ENCODE peak calls at places on chromosomes 5 and 9, in seven cellular contexts. E is hepatocyte; R is fibroblast of lung; K is CD4-positive, alpha-beta memory T cell; Q is adrenal gland; X is PC-3; B is right cardiac atrium. I is an unnamed sample. For H3K27me3 and H3K4me1, the result is how much of the 10 kb centered on the place peaks cover.

GRCh38 chr9:33372900-33373299 is 29.5 kb downstream of the AQP7 start:
- DNase-seq in E (no peak), R (no peak), K (no peak), Q (no peak), X (no peak), B (no peak), I (no peak)

GRCh38 chr9:21836437-21837161 is 34.2 kb downstream of the MTAP start:
- DNase-seq in E (peak), R (peak), K (no peak), Q (no peak), X (peak), B (no peak), I (no peak)

GRCh38 chr9:107480386-107480789 is 9.2 kb downstream of the KLF4 start:
- DNase-seq in E (peak), R (peak), K (no peak), Q (peak), X (peak), B (peak), I (no peak)

GRCh38 chr5:167726641-167727040 is 564.8 kb upstream of the WWC1 start:
- DNase-seq in E (no peak), R (no peak), K (no peak), Q (no peak), X (no peak), B (no peak), I (no peak)

GRCh38 chr9:128393171-128393761 is 22.1 kb downstream of the URM1 start:
- DNase-seq in E (no peak), R (no peak), K (no peak), Q (no peak), X (no peak), B (no peak), I (no peak)

GRCh38 chr5:76691470-76692273 is 24.3 kb upstream of the F2R start:
- DNase-seq in E (peak), R (peak), K (no peak), Q (no peak), X (no peak), B (no peak), I (no peak)

GRCh38 chr5:140240987-140241706 is 61.8 kb downstream of the PFDN1 start:
- DNase-seq in E (peak), R (peak), K (no peak), Q (peak), X (peak), B (peak), I (peak)

GRCh38 chr5:153965102-153965645 is 73.5 kb downstream of the FAM114A2 start:
- DNase-seq in E (peak), R (peak), K (no peak), Q (peak), X (peak), B (no peak), I (peak)

GRCh38 chr5:6712136-6712581 is 1.1 kb upstream of the TENT4A start:
- DNase-seq in E (peak), R (peak), K (peak), Q (peak), X (peak), B (peak), I (peak)

GRCh38 chr5:156589859-156590216 is 260.3 kb upstream of the PPP1R2B start:
- DNase-seq in E (peak), R (no peak), K (no peak), Q (no peak), X (no peak), B (no peak), I (no peak)

GRCh38 chr9:133144887-133145466 is 18.7 kb downstream of the GBGT1 start:
- DNase-seq in E (no peak), R (peak), K (peak), Q (no peak), X (no peak), B (no peak), I (peak)

GRCh38 chr5:172791291-172791690 is 20.3 kb upstream of the DUSP1 start:
- DNase-seq in E (no peak), R (no peak), K (no peak), Q (no peak), X (no peak), B (no peak), I (no peak)

GRCh38 chr5:171606414-171607024 is 179.1 kb upstream of the SMIM23 start:
- DNase-seq in E (no peak), R (no peak), K (no peak), Q (no peak), X (peak), B (no peak), I (no peak)

GRCh38 chr5:129459485-129460120 is 495 bp upstream of the ADAMTS19 start:
- DNase-seq in E (peak), R (peak), K (no peak), Q (peak), X (no peak), B (peak), I (peak)

GRCh38 chr9:90287567-90288274 is 354.9 kb downstream of the DIRAS2 start:
- DNase-seq in E (peak), R (no peak), K (peak), Q (no peak), X (no peak), B (no peak), I (no peak)

GRCh38 chr5:17379188-17379951 is 118.7 kb upstream of the TAF11L2 start:
- DNase-seq in E (no peak), R (peak), K (no peak), Q (no peak), X (peak), B (no peak), I (no peak)

GRCh38 chr5:179908528-179908927 is 831 bp upstream of the TBC1D9B start:
- DNase-seq in E (no peak), R (no peak), K (no peak), Q (peak), X (no peak), B (no peak), I (no peak)

GRCh38 chr5:73311291-73312110 is 137.1 kb downstream of the FOXD1 start:
- DNase-seq in E (peak), R (peak), K (no peak), Q (no peak), X (peak), B (peak), I (no peak)

DNA sequence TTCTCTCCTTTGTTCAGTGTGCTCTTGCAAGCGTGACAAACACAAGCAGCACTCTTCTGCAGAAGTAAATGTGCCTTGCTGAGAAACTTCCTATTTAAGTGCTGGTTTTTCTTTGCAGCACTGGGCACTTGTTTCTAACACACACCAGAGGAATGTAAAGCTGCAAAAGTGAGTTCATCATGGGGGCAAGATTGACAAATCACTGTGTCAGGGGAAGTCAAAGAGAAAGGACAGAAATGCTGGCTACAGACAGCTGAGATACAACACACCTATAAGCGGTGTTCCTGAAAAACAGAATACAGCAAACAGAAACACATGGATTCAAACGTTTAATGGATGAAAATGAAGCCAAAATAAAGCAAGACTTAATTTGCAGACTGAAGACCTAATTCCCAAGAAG is 19.6 kb downstream of the ROR2 start:
- DNase-seq in E (no peak), R (peak), K (no peak), Q (no peak), X (no peak), B (no peak), I (no peak)
- H3K27me3 ChIP-seq in E (under half), R (under half), K (under half), Q (under half), X (under half), B (under half), I (under half)

GRCh38 chr5:132225165-132226032 is 2.3 kb downstream of the P4HA2 start:
- DNase-seq in E (peak), R (peak), K (no peak), Q (peak), X (peak), B (peak), I (peak)
- H3K4me1 ChIP-seq in E (under half), R (under half), K (under half), Q (under half), X (under half), B (under half), I (under half)

GRCh38 chr5:168746893-168747640 is 167.9 kb upstream of the PANK3 start:
- DNase-seq in E (no peak), R (no peak), K (no peak), Q (no peak), X (no peak), B (no peak), I (no peak)
- H3K27ac ChIP-seq in E (no peak), R (no peak), K (no peak), Q (no peak), X (no peak), B (no peak), I (no peak)

GRCh38 chr5:2757563-2758311 is 6.3 kb upstream of the IRX2 start:
- DNase-seq in E (peak), R (no peak), K (no peak), Q (no peak), X (peak), B (no peak), I (no peak)
- H3K27me3 ChIP-seq in E (half or more), R (under half), K (under half), Q (half or more), X (under half), B (under half), I (under half)

GRCh38 chr5:134533115-134533815 is 7.8 kb downstream of the JADE2 start:
- DNase-seq in E (no peak), R (no peak), K (no peak), Q (peak), X (no peak), B (peak), I (no peak)

GRCh38 chr5:134529460-134529859 is 4.0 kb downstream of the JADE2 start:
- DNase-seq in E (no peak), R (no peak), K (no peak), Q (no peak), X (no peak), B (no peak), I (peak)

GRCh38 chr5:134527156-134527960 is 1.9 kb downstream of the JADE2 start:
- DNase-seq in E (peak), R (peak), K (peak), Q (peak), X (peak), B (peak), I (peak)

GRCh38 chr5:134527961-134528424 is 2.5 kb downstream of the JADE2 start:
- DNase-seq in E (no peak), R (no peak), K (no peak), Q (no peak), X (no peak), B (peak), I (no peak)

DNA sequence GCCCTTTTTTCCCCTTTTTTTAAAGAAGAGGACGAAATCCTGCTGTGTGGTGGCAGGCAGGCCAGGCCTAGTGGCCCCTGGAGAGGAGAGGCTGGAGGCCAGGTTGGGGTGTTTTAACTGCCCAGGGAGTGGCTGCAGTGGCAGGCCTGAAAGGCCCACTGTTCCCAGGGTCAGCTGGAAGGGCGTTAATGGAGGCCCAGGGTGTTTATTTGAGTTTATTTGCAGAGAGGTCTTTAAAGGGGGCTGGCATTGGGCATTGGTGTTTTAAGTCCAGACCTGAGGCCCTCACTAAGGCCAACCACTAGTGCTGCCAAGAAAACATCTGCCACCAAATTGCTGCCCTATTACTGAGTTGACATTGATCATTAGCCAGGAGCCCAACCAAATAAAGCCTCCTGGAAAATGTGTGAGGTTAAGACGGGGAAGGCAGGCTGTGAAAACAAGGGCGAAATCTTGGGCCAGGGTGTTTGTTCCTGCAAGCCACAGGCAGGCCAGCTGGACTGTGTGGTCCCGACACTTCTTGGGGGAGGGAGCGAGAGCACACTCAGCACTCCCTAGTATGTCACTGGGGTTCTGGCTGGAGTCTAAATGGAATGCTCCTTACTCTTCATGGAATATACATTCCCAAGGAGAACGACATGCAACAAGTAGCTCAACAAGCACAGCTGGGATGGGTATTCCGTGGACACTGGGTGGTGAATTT is 5.1 kb downstream of the JADE2 start:
- DNase-seq in E (no peak), R (peak), K (no peak), Q (no peak), X (no peak), B (peak), I (no peak)
- H3K4me1 ChIP-seq in E (under half), R (under half), K (half or more), Q (half or more), X (under half), B (under half), I (under half)

I was measured in small intestine.